ENCODE peak calls at places on chromosomes 5 and 9, in seven cellular contexts. One of them, this sample, is unnamed.

GRCh38 chr5:17896605-17897004 is 262.3 kb downstream of the TAF11L14 start:
- DNase-seq in suprapubic skin: no peak
- DNase-seq in lower leg skin: no peak
- DNase-seq in GM23338: no peak
- DNase-seq in uterus: no peak
- DNase-seq in AG09309: no peak
- DNase-seq in fibroblast of mammary gland: peak
- DNase-seq in this sample: no peak

GRCh38 chr9:138058181-138058580 is 180.6 kb downstream of the CACNA1B start:
- DNase-seq in uterus: no peak
- DNase-seq in lower leg skin: no peak
- DNase-seq in suprapubic skin: peak
- DNase-seq in AG09309: no peak
- DNase-seq in GM23338: no peak
- DNase-seq in fibroblast of mammary gland: no peak
- DNase-seq in this sample: no peak

GRCh38 chr5:65105301-65105700 is 336.6 kb downstream of the CWC27 start:
- DNase-seq in fibroblast of mammary gland: no peak
- DNase-seq in GM23338: no peak
- DNase-seq in uterus: no peak
- DNase-seq in AG09309: no peak
- DNase-seq in lower leg skin: no peak
- DNase-seq in suprapubic skin: no peak
- DNase-seq in this sample: no peak

GRCh38 chr5:141845371-141845821 is 32.8 kb downstream of the PCDH1 start:
- DNase-seq in fibroblast of mammary gland: no peak
- DNase-seq in lower leg skin: no peak
- DNase-seq in suprapubic skin: no peak
- DNase-seq in GM23338: peak
- DNase-seq in uterus: no peak
- DNase-seq in AG09309: no peak
- DNase-seq in this sample: no peak

GRCh38 chr9:15570769-15571168 is 17.9 kb downstream of the CCDC171 start:
- DNase-seq in AG09309: no peak
- DNase-seq in lower leg skin: no peak
- DNase-seq in fibroblast of mammary gland: no peak
- DNase-seq in uterus: no peak
- DNase-seq in GM23338: no peak
- DNase-seq in suprapubic skin: no peak
- DNase-seq in this sample: no peak

GRCh38 chr5:7392401-7393024 is 3.4 kb upstream of the ADCY2 start:
- DNase-seq in lower leg skin: peak
- DNase-seq in GM23338: peak
- DNase-seq in suprapubic skin: no peak
- DNase-seq in AG09309: peak
- DNase-seq in fibroblast of mammary gland: peak
- DNase-seq in uterus: no peak
- DNase-seq in this sample: no peak

GRCh38 chr9:126805546-126806262 is 864 bp downstream of the ZBTB43 start:
- DNase-seq in fibroblast of mammary gland: peak
- DNase-seq in lower leg skin: no peak
- DNase-seq in uterus: no peak
- DNase-seq in GM23338: peak
- DNase-seq in suprapubic skin: peak
- DNase-seq in AG09309: no peak
- DNase-seq in this sample: peak

GRCh38 chr5:157273131-157273556 is 7.2 kb downstream of the CYFIP2 start:
- DNase-seq in AG09309: no peak
- DNase-seq in uterus: no peak
- DNase-seq in lower leg skin: no peak
- DNase-seq in GM23338: no peak
- DNase-seq in fibroblast of mammary gland: no peak
- DNase-seq in suprapubic skin: no peak
- DNase-seq in this sample: no peak

GRCh38 chr9:125694478-125694877 is 12.5 kb downstream of the MAPKAP1 start:
- DNase-seq in lower leg skin: no peak
- DNase-seq in uterus: no peak
- DNase-seq in fibroblast of mammary gland: no peak
- DNase-seq in suprapubic skin: no peak
- DNase-seq in AG09309: no peak
- DNase-seq in GM23338: peak
- DNase-seq in this sample: no peak

GRCh38 chr9:109910616-109911568 is 130.9 kb downstream of the PALM2AKAP2 start:
- DNase-seq in GM23338: no peak
- DNase-seq in lower leg skin: no peak
- DNase-seq in fibroblast of mammary gland: peak
- DNase-seq in AG09309: peak
- DNase-seq in suprapubic skin: no peak
- DNase-seq in uterus: no peak
- DNase-seq in this sample: peak

GRCh38 chr5:102664946-102665345 is 90.2 kb upstream of the PAM start:
- DNase-seq in lower leg skin: no peak
- DNase-seq in AG09309: no peak
- DNase-seq in GM23338: no peak
- DNase-seq in suprapubic skin: no peak
- DNase-seq in uterus: no peak
- DNase-seq in fibroblast of mammary gland: no peak
- DNase-seq in this sample: no peak

GRCh38 chr9:122816163-122816867 is 12.1 kb downstream of the PDCL start:
- DNase-seq in suprapubic skin: no peak
- DNase-seq in fibroblast of mammary gland: no peak
- DNase-seq in AG09309: no peak
- DNase-seq in uterus: peak
- DNase-seq in GM23338: no peak
- DNase-seq in lower leg skin: peak
- DNase-seq in this sample: peak

GRCh38 chr5:1497795-1498622 is 25.8 kb downstream of the LPCAT1 start:
- DNase-seq in fibroblast of mammary gland: peak
- DNase-seq in GM23338: no peak
- DNase-seq in uterus: no peak
- DNase-seq in AG09309: no peak
- DNase-seq in lower leg skin: no peak
- DNase-seq in suprapubic skin: no peak
- DNase-seq in this sample: no peak

GRCh38 chr5:73447234-73448071 is 1.1 kb downstream of the FOXD1 start:
- DNase-seq in suprapubic skin: no peak
- DNase-seq in lower leg skin: no peak
- DNase-seq in fibroblast of mammary gland: peak
- DNase-seq in uterus: peak
- DNase-seq in GM23338: peak
- DNase-seq in AG09309: no peak
- DNase-seq in this sample: no peak

GRCh38 chr9:126154869-126155268 is 171.8 kb upstream of the MVB12B start:
- DNase-seq in AG09309: no peak
- DNase-seq in lower leg skin: no peak
- DNase-seq in fibroblast of mammary gland: no peak
- DNase-seq in GM23338: no peak
- DNase-seq in uterus: no peak
- DNase-seq in suprapubic skin: no peak
- DNase-seq in this sample: no peak

GRCh38 chr5:169001392-169001791 is 299.5 kb downstream of the SLIT3 start:
- DNase-seq in GM23338: no peak
- DNase-seq in suprapubic skin: no peak
- DNase-seq in lower leg skin: no peak
- DNase-seq in fibroblast of mammary gland: no peak
- DNase-seq in AG09309: no peak
- DNase-seq in uterus: no peak
- DNase-seq in this sample: no peak

GRCh38 chr5:169002941-169003555 is 297.9 kb downstream of the SLIT3 start:
- DNase-seq in GM23338: no peak
- DNase-seq in AG09309: no peak
- DNase-seq in lower leg skin: no peak
- DNase-seq in fibroblast of mammary gland: no peak
- DNase-seq in uterus: no peak
- DNase-seq in suprapubic skin: no peak
- DNase-seq in this sample: no peak

GRCh38 chr5:169004551-169004950 is 296.4 kb downstream of the SLIT3 start:
- DNase-seq in suprapubic skin: no peak
- DNase-seq in GM23338: no peak
- DNase-seq in AG09309: no peak
- DNase-seq in uterus: no peak
- DNase-seq in lower leg skin: no peak
- DNase-seq in fibroblast of mammary gland: no peak
- DNase-seq in this sample: no peak

GRCh38 chr5:169006206-169006605 is 294.7 kb downstream of the SLIT3 start:
- DNase-seq in suprapubic skin: no peak
- DNase-seq in GM23338: no peak
- DNase-seq in uterus: no peak
- DNase-seq in AG09309: no peak
- DNase-seq in lower leg skin: no peak
- DNase-seq in fibroblast of mammary gland: no peak
- DNase-seq in this sample: no peak

GRCh38 chr5:169003721-169004481 is 297.0 kb downstream of the SLIT3 start:
- DNase-seq in AG09309: no peak
- DNase-seq in fibroblast of mammary gland: no peak
- DNase-seq in suprapubic skin: no peak
- DNase-seq in GM23338: peak
- DNase-seq in uterus: peak
- DNase-seq in lower leg skin: no peak
- DNase-seq in this sample: peak
- TF ChIP-seq CTCF in AG09309: no peak
- TF ChIP-seq CTCF in fibroblast of mammary gland: peak
- TF ChIP-seq CTCF in suprapubic skin: no peak
- TF ChIP-seq CTCF in GM23338: peak
- TF ChIP-seq CTCF in uterus: peak
- TF ChIP-seq CTCF in lower leg skin: no peak
- TF ChIP-seq CTCF in this sample: no peak

GRCh38 chr9:118446962-118447490 is 742.8 kb downstream of the TLR4 start:
- DNase-seq in AG09309: no peak
- DNase-seq in GM23338: no peak
- DNase-seq in uterus: no peak
- DNase-seq in lower leg skin: no peak
- DNase-seq in suprapubic skin: no peak
- DNase-seq in fibroblast of mammary gland: no peak
- DNase-seq in this sample: no peak

GRCh38 chr9:118444403-118444802 is 740.2 kb downstream of the TLR4 start:
- DNase-seq in lower leg skin: no peak
- DNase-seq in suprapubic skin: no peak
- DNase-seq in uterus: no peak
- DNase-seq in fibroblast of mammary gland: no peak
- DNase-seq in AG09309: no peak
- DNase-seq in GM23338: no peak
- DNase-seq in this sample: no peak

GRCh38 chr9:118455259-118455658 is 751.1 kb downstream of the TLR4 start:
- DNase-seq in AG09309: no peak
- DNase-seq in GM23338: no peak
- DNase-seq in fibroblast of mammary gland: no peak
- DNase-seq in lower leg skin: no peak
- DNase-seq in suprapubic skin: no peak
- DNase-seq in uterus: no peak
- DNase-seq in this sample: no peak

DNA sequence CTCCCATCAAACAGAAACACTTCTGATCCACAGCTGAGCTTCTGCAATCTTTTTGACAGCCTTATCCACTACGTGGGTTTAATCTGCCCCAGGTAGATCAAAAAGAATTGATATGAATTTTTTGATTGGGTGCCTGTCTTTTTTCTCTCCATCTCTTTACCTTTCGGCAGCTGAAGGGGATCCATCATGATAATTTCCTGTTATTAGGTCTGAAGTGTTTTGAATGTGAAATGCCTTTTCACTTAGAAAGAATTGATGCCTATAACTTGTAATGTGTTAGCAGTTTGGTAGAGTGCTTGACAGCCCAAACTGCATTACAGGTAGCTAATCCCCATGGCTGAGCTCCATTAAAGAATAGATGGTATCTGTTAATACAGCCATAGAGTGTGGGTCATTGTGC is 745.4 kb downstream of the TLR4 start:
- DNase-seq in AG09309: no peak
- DNase-seq in GM23338: no peak
- DNase-seq in lower leg skin: no peak
- DNase-seq in suprapubic skin: no peak
- DNase-seq in uterus: no peak
- DNase-seq in fibroblast of mammary gland: no peak
- DNase-seq in this sample: no peak
- H3K4me3 ChIP-seq in AG09309: no peak
- H3K4me3 ChIP-seq in GM23338: no peak
- H3K4me3 ChIP-seq in lower leg skin: no peak
- H3K4me3 ChIP-seq in suprapubic skin: no peak
- H3K4me3 ChIP-seq in uterus: no peak
- H3K4me3 ChIP-seq in fibroblast of mammary gland: no peak
- H3K4me3 ChIP-seq in this sample: no peak

DNA sequence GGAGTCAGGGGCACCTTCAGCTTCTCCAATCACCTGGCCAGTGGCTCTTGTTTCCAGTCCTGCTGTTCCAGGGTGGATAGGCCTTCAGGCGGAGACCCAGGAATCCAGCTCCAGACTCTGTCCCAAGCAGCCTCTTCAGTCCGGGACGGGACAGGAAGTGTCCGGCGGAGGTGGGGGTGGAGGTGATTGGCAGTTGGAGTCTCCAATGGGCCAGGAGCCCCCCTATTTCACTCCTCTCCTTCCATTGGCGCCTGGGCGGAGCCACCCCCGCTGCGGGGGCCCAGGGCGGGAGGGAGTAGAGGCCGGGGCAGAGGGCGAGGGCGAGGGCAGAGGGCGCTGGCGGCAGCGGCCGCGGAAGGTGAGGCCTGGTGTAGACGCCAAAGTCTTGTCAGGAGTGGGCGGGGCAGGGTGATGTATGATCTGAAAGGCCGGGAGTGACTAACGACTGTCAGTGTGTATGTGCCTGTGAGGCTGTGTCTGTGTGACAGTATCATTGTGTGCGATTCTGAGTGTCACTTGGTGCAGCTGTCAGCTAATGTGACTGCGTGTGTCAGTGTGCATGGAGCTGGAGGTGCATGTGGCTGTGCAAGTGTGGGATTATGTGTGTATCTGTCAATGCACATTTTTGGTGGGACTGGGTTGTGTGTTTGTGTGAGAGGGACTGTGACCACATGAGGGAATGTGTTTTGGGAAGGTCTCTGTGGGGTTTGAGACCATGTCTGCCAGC is at the start of gene IL11RA:
- DNase-seq in fibroblast of mammary gland: peak
- DNase-seq in lower leg skin: peak
- DNase-seq in AG09309: peak
- DNase-seq in GM23338: peak
- DNase-seq in suprapubic skin: peak
- DNase-seq in uterus: peak
- DNase-seq in this sample: peak
- TF ChIP-seq CTCF in fibroblast of mammary gland: no peak
- TF ChIP-seq CTCF in lower leg skin: no peak
- TF ChIP-seq CTCF in AG09309: no peak
- TF ChIP-seq CTCF in GM23338: peak
- TF ChIP-seq CTCF in suprapubic skin: no peak
- TF ChIP-seq CTCF in uterus: no peak
- TF ChIP-seq CTCF in this sample: no peak

DNA sequence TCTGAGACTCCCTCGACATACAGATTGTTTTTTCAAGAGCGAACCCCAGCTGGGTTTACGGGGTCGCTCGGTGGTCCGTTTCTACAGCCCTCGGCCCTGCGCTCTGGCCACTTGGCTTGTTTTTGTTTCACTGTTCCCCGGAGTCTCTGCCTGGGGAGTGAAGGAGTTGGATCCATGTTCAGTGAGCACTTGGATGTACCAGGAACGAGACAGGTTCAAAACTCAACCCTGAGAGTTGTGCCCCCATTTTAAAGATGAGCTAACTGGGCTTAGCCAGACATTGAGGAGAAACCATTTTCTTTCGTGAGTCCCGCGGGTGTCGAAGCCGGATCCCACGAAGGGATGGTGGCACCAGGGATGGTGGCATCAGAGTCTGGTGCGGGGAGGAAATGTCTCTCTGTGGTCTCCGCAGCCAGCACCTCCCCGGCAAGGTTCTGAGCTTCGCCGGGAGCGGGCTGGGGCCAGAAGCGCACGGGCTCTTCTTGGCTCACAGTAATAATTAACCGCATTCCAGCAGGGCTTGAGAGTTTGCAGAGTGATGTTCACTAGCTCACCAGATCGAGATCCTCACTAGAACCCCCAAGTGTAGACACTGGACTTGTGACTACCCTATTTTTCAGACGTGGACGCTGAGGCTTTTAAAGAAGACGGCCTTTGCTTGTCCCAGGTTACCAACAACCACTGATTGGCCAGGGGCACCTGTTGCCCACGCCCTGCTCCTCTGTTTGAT is 1.0 kb downstream of the MSX2 start:
- DNase-seq in AG09309: no peak
- DNase-seq in lower leg skin: no peak
- DNase-seq in suprapubic skin: no peak
- DNase-seq in GM23338: no peak
- DNase-seq in fibroblast of mammary gland: no peak
- DNase-seq in uterus: no peak
- DNase-seq in this sample: no peak
- H3K4me3 ChIP-seq in AG09309: peak
- H3K4me3 ChIP-seq in lower leg skin: peak
- H3K4me3 ChIP-seq in suprapubic skin: peak
- H3K4me3 ChIP-seq in GM23338: peak
- H3K4me3 ChIP-seq in fibroblast of mammary gland: peak
- H3K4me3 ChIP-seq in uterus: peak
- H3K4me3 ChIP-seq in this sample: peak

This sample was measured in adrenal gland.